ENCODE peak calls at places on chromosomes 16 and 17, in four cellular contexts. E, L, Z and P are unnamed samples.

GRCh38 chr16:67170168-67170947 is at the start of gene NOL3:
- DNase-seq in E (no peak), L (peak; percentile 90), Z (peak; percentile 92), P (no peak)

GRCh38 chr16:77399066-77399465 is 35.8 kb downstream of the ADAMTS18 start:
- DNase-seq in E (no peak), L (no peak), Z (no peak), P (no peak)

GRCh38 chr16:17414421-17414820 is 56.3 kb downstream of the XYLT1 start:
- DNase-seq in E (no peak), L (no peak), Z (no peak), P (no peak)

GRCh38 chr17:65931246-65932149 is 260.4 kb downstream of the CEP112 start:
- DNase-seq in E (no peak), L (peak; percentile 55), Z (peak; percentile 1), P (no peak)

GRCh38 chr17:58679263-58680037 is 12.4 kb downstream of the TEX14 start:
- DNase-seq in E (no peak), L (no peak), Z (peak; percentile 77), P (peak; percentile 70)

GRCh38 chr17:39923836-39924690 is 3.3 kb downstream of the ORMDL3 start:
- DNase-seq in E (no peak), L (no peak), Z (no peak), P (no peak)

GRCh38 chr16:84228321-84228838 is 11.4 kb downstream of the KCNG4 start:
- DNase-seq in E (no peak), L (peak; percentile 82), Z (peak; percentile 89), P (no peak)

GRCh38 chr17:48062273-48062672 is 14.1 kb downstream of the NFE2L1 start:
- DNase-seq in E (no peak), L (no peak), Z (no peak), P (no peak)

GRCh38 chr17:74031314-74032080 is 172.0 kb upstream of the RPL38 start:
- DNase-seq in E (no peak), L (no peak), Z (no peak), P (no peak)

GRCh38 chr17:66371561-66371960 is 69.1 kb downstream of the PRKCA start:
- DNase-seq in E (no peak), L (no peak), Z (no peak), P (no peak)

GRCh38 chr17:68033636-68034451 is 1.7 kb upstream of the KPNA2 start:
- DNase-seq in E (no peak), L (no peak), Z (peak; percentile 90), P (no peak)

GRCh38 chr17:34365340-34365739 is 2.3 kb upstream of the CCL1 start:
- DNase-seq in E (no peak), L (no peak), Z (no peak), P (no peak)

GRCh38 chr16:59224426-59224825 is 490.3 kb upstream of the GOT2 start:
- DNase-seq in E (no peak), L (no peak), Z (no peak), P (no peak)

GRCh38 chr16:78455861-78456260 is 356.4 kb downstream of the WWOX start:
- DNase-seq in E (no peak), L (no peak), Z (no peak), P (no peak)

GRCh38 chr17:36525888-36526287 is 8.8 kb downstream of the MYO19 start:
- DNase-seq in E (no peak), L (no peak), Z (no peak), P (no peak)

GRCh38 chr17:19243838-19244237 is 6.7 kb downstream of the EPN2 start:
- DNase-seq in E (no peak), L (no peak), Z (no peak), P (no peak)

GRCh38 chr17:62688398-62689140 is 61.1 kb downstream of the MRC2 start:
- DNase-seq in E (no peak), L (no peak), Z (no peak), P (no peak)

GRCh38 chr17:81976332-81977210 is 858 bp upstream of the ASPSCR1 start:
- DNase-seq in E (no peak), L (no peak), Z (peak; percentile 39), P (no peak)

GRCh38 chr16:4613636-4614570 is 785 bp downstream of the UBALD1 start:
- DNase-seq in E (peak; percentile 13), L (peak; percentile 35), Z (peak; percentile 46), P (no peak)

GRCh38 chr17:50909765-50910661 is 43.9 kb upstream of the TOB1 start:
- DNase-seq in E (peak; percentile 65), L (no peak), Z (no peak), P (no peak)

GRCh38 chr17:17741346-17742023 is 60.2 kb downstream of the RAI1 start:
- DNase-seq in E (no peak), L (no peak), Z (no peak), P (no peak)

GRCh38 chr16:20364051-20364450 is 11.5 kb upstream of the UMOD start:
- DNase-seq in E (no peak), L (no peak), Z (no peak), P (no peak)